ENCODE peak calls at places on chromosomes 5 and 9, in four cellular contexts. I, Y, S and D are unnamed samples. For H3K4me1, the result is how much of the 10 kb centered on the place peaks cover.

GRCh38 chr5:77621440-77621839 is 17.1 kb downstream of the OTP start:
- DNase-seq in Y (no peak), S (no peak), I (no peak), D (no peak)

GRCh38 chr5:124421584-124421983 is 324.9 kb downstream of the ZNF608 start:
- DNase-seq in S (no peak), Y (no peak), I (no peak), D (no peak)

GRCh38 chr5:73118331-73119011 is 1.9 kb upstream of the TMEM171 start:
- DNase-seq in Y (no peak), I (peak), S (no peak), D (no peak)

GRCh38 chr5:181232593-181232992 is 9.5 kb downstream of the TRIM41 start:
- DNase-seq in S (no peak), I (no peak), Y (no peak), D (no peak)

GRCh38 chr9:12903316-12903715 is 128.5 kb downstream of the LURAP1L start:
- DNase-seq in S (no peak), I (no peak), Y (no peak), D (no peak)

GRCh38 chr9:91758491-91758981 is 191.5 kb downstream of the ROR2 start:
- DNase-seq in S (peak), I (peak), Y (no peak), D (no peak)

GRCh38 chr5:59538080-59538479 is 355.4 kb downstream of the PDE4D start:
- DNase-seq in Y (no peak), S (no peak), I (no peak), D (no peak)

GRCh38 chr5:159059722-159060121 is 40.0 kb downstream of the EBF1 start:
- DNase-seq in I (no peak), Y (no peak), S (no peak), D (no peak)

GRCh38 chr9:69376651-69377050 is 51.6 kb downstream of the ENTREP1 start:
- DNase-seq in S (peak), Y (peak), I (no peak), D (peak)

GRCh38 chr5:90547072-90547536 is 11.5 kb upstream of the ADGRV1 start:
- DNase-seq in I (no peak), Y (no peak), S (peak), D (no peak)

GRCh38 chr9:121445986-121446385 is 53.7 kb downstream of the GGTA1 start:
- DNase-seq in I (no peak), Y (no peak), S (no peak), D (no peak)

GRCh38 chr5:61306531-61307195 is 25.4 kb upstream of the ZSWIM6 start:
- DNase-seq in Y (peak), I (no peak), S (peak), D (peak)

GRCh38 chr5:91636351-91636750 is 253.2 kb upstream of the ARRDC3 start:
- DNase-seq in S (no peak), Y (no peak), I (no peak), D (no peak)

GRCh38 chr9:20490246-20490834 is 132.0 kb downstream of the MLLT3 start:
- DNase-seq in S (no peak), I (no peak), Y (no peak), D (no peak)

GRCh38 chr5:179906795-179907569 is 715 bp downstream of the TBC1D9B start:
- DNase-seq in S (peak), I (peak), Y (peak), D (no peak)

GRCh38 chr5:13540154-13540815 is 404.2 kb downstream of the DNAH5 start:
- DNase-seq in S (no peak), Y (no peak), I (no peak), D (no peak)

GRCh38 chr5:94749048-94749447 is 130.6 kb downstream of the SLF1 start:
- DNase-seq in I (no peak), S (no peak), Y (no peak), D (no peak)

GRCh38 chr5:108801776-108802175 is 54.1 kb downstream of the FER start:
- DNase-seq in S (peak), Y (peak), I (no peak), D (peak)

GRCh38 chr5:958701-959571 is 49.7 kb upstream of the NKD2 start:
- DNase-seq in I (peak), Y (no peak), S (peak), D (peak)

GRCh38 chr9:134301387-134302129 is 24.7 kb upstream of the RXRA start:
- DNase-seq in S (no peak), Y (no peak), I (no peak), D (no peak)

GRCh38 chr5:40797273-40798011 is 732 bp downstream of the PRKAA1 start:
- DNase-seq in I (peak), S (peak), Y (peak), D (peak)

GRCh38 chr5:40799248-40799647 is 1.1 kb upstream of the PRKAA1 start:
- DNase-seq in S (no peak), I (no peak), Y (no peak), D (no peak)

GRCh38 chr5:40798012-40798855 is at the start of gene PRKAA1:
- DNase-seq in Y (peak), I (peak), S (peak), D (peak)

GRCh38 chr5:40796487-40796889 is 1.7 kb downstream of the PRKAA1 start:
- DNase-seq in I (peak), Y (peak), S (peak), D (peak)

GRCh38 chr5:40798856-40799210 is 659 bp upstream of the PRKAA1 start:
- DNase-seq in Y (no peak), I (no peak), S (no peak), D (no peak)
- H3K4me1 ChIP-seq in Y (under half), I (under half), S (under half), D (under half)

DNA sequence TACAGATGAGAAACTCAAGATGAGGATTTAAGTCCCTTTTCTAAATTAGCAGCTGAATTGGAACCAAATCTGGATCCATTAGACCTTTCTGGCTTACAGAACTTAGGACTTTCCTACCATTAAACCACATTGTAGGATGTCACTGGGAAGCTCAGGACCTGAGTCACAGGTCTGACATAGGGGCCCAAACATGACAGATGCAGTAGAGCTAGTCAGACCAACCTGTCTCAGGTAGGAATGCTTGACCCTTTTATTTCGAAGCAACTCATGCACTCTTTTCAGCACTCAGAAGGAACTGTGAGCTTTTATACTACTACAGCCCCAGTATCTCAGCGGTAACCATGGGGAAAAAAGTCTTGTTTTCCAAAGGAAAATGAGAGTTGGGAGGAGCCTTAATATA is 2.5 kb downstream of the RAB24 start:
- DNase-seq in S (peak), I (no peak), Y (peak), D (no peak)
- H3K4me1 ChIP-seq in S (under half), I (under half), Y (under half), D (under half)

GRCh38 chr5:132411382-132411925 is 41.9 kb downstream of the SLC22A5 start:
- DNase-seq in Y (peak), S (no peak), I (peak), D (no peak)
- H3K4me1 ChIP-seq in Y (half or more), S (under half), I (under half), D (under half)

DNA sequence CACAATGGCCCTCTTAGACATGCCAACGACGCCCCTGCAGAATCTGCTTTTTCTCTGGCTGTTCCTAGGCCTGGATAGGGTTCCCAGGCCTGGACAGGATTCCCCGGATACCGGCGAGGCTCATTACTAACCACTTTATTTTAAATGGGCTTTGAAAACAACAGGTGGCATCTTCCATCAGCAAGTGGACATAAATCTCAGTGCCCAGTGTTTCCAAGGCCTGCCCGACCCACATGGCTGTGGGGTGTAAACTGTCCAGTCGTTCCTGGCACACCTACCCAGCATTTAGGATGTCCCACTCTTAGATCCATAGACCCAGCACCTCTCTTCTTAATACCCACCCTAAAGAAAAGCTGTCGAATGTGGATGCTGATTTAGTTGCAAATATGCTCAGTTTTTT is 896 bp downstream of the CMBL start:
- DNase-seq in S (no peak), Y (no peak), I (peak), D (no peak)
- H3K4me1 ChIP-seq in S (under half), Y (half or more), I (under half), D (under half)

GRCh38 chr5:102795546-102795945 is 40.4 kb downstream of the PAM start:
- DNase-seq in S (no peak), Y (no peak), I (no peak), D (no peak)
- H3K4me1 ChIP-seq in S (under half), Y (under half), I (under half), D (under half)

GRCh38 chr9:128885798-128886197 is 3.9 kb downstream of the LRRC8A start:
- DNase-seq in I (no peak), S (no peak), Y (no peak), D (no peak)
- H3K4me1 ChIP-seq in I (under half), S (under half), Y (under half), D (half or more)

GRCh38 chr5:153629027-153629426 is 138.6 kb downstream of the GRIA1 start:
- DNase-seq in Y (peak), S (peak), I (no peak), D (peak)
- H3K4me1 ChIP-seq in Y (under half), S (under half), I (under half), D (under half)

GRCh38 chr9:96138616-96139015 is 163.4 kb downstream of the HSD17B3 start:
- DNase-seq in I (no peak), S (no peak), Y (no peak), D (no peak)
- H3K4me1 ChIP-seq in I (under half), S (under half), Y (under half), D (under half)

GRCh38 chr5:119289413-119289812 is 66.4 kb upstream of the TNFAIP8 start:
- DNase-seq in I (no peak), S (no peak), Y (no peak), D (no peak)
- H3K4me1 ChIP-seq in I (under half), S (under half), Y (half or more), D (under half)

DNA sequence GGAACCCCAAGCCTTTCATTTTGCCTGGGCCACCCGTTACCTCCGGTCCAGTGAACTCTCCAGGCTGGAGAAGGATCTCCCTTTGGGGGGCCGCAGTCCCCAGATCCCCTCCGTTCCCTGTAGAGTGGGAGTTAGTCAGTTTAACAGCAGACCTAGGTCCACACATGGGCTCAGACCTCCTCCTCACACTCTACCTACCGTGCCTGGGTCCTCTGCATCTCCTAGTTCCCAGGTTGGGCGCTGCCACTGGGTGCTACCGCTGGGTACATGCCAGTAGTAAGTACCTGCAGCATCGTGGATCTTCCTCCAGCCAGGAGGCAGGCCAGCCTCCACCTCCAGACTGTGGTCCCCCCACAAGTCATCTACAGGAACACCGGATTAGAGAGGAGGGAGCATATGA is 844 bp downstream of the APBB3 start:
- DNase-seq in I (no peak), Y (no peak), S (no peak), D (no peak)
- H3K4me1 ChIP-seq in I (under half), Y (under half), S (under half), D (under half)